ENCODE peak calls at places on chromosomes 1 and 21, in eight cellular contexts. R is nephron progenitor cell, P is WTC11, U is GM12865, F is fibroblast of mammary gland, N is Caco-2, O is PC-9, M is adrenal gland. D is an unnamed sample.

GRCh38 chr1:28127617-28128257 is 39.3 kb upstream of the EYA3 start:
- DNase-seq in R (no peak), M (no peak), F (no peak), O (no peak), P (no peak), N (no peak), U (peak), D (peak)

GRCh38 chr1:110916669-110917306 is 43.8 kb downstream of the CD53 start:
- DNase-seq in O (peak), M (no peak), F (peak), N (no peak), P (no peak), U (peak), R (no peak), D (peak)

GRCh38 chr1:11594222-11594621 is 60.0 kb downstream of the FBXO2 start:
- DNase-seq in U (no peak), N (peak), M (no peak), F (peak), O (no peak), P (peak), R (peak), D (no peak)

GRCh38 chr1:221039616-221040015 is 160.4 kb downstream of the HLX start:
- DNase-seq in R (no peak), N (no peak), F (peak), M (no peak), P (no peak), U (no peak), O (no peak), D (no peak)

GRCh38 chr1:178124115-178124514 is 30.2 kb downstream of the RASAL2 start:
- DNase-seq in F (no peak), R (no peak), U (no peak), O (no peak), N (peak), M (no peak), P (no peak), D (no peak)

GRCh38 chr1:8854270-8854669 is 24.2 kb downstream of the ENO1 start:
- DNase-seq in F (no peak), N (no peak), O (no peak), U (no peak), R (no peak), M (no peak), P (no peak), D (no peak)

GRCh38 chr1:56821462-56821797 is 2.2 kb upstream of the FYB2 start:
- DNase-seq in U (no peak), R (no peak), N (peak), M (no peak), O (no peak), F (no peak), P (no peak), D (no peak)

GRCh38 chr1:47569681-47570470 is 132.0 kb downstream of the FOXD2 start:
- DNase-seq in O (peak), N (peak), M (peak), U (no peak), R (no peak), P (peak), F (peak), D (no peak)

GRCh38 chr1:7642781-7643180 is 128.3 kb upstream of the VAMP3 start:
- DNase-seq in F (no peak), R (no peak), U (no peak), M (no peak), N (no peak), O (no peak), P (no peak), D (no peak)

GRCh38 chr1:200934676-200935245 is 40.1 kb downstream of the INAVA start:
- DNase-seq in P (no peak), U (no peak), O (no peak), F (no peak), R (no peak), M (peak), N (no peak), D (no peak)

GRCh38 chr1:112722601-112723510 is 7.7 kb upstream of the PPM1J start:
- DNase-seq in N (peak), O (no peak), U (no peak), F (peak), P (peak), M (no peak), R (peak), D (no peak)
- TF ChIP-seq CTCF in N (no peak), O (no peak), U (no peak), F (no peak), P (no peak), M (no peak), R (no peak), D (no peak)

DNA sequence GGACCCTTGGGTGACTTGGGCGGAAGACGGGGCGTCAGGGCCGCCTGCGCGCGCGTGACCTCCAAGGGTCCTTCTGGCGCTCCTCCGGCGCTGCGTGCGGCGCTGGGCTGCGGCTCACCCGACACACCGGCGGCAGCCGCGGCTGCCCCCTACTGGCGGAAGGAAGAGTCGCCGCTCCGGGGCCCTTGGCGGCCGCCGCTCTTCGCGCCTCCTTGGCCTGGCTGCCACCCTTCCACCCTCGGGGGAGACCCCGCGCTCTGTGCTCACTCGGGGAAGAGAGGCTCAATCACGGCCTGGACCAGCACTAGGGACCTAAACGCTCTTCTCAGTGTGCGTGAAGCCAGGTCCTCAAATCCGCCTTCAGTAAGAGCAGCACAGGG is 89.7 kb downstream of the DMRTA2 start:
- DNase-seq in R (peak), U (peak), N (no peak), F (peak), O (no peak), P (peak), M (peak), D (peak)
- TF ChIP-seq CTCF in R (peak), U (peak), N (peak), F (peak), O (peak), P (peak), M (peak), D (peak)

GRCh38 chr1:77594366-77595112 is 87.9 kb downstream of the ZZZ3 start:
- DNase-seq in F (no peak), U (peak), O (no peak), M (no peak), N (no peak), R (no peak), P (no peak), D (peak)
- TF ChIP-seq CTCF in F (no peak), U (no peak), O (no peak), M (no peak), N (no peak), R (no peak), P (no peak), D (no peak)

GRCh38 chr1:227905573-227906487 is 41.9 kb downstream of the WNT9A start:
- DNase-seq in P (no peak), F (no peak), R (no peak), U (no peak), N (no peak), O (no peak), M (no peak), D (no peak)
- TF ChIP-seq CTCF in P (no peak), F (no peak), R (no peak), U (no peak), N (no peak), O (no peak), M (no peak), D (no peak)

GRCh38 chr1:87501738-87502137 is 173.1 kb downstream of the LMO4 start:
- DNase-seq in R (no peak), P (no peak), U (no peak), N (no peak), M (no peak), O (no peak), F (peak), D (no peak)
- TF ChIP-seq CTCF in R (no peak), P (no peak), U (no peak), N (no peak), M (no peak), O (no peak), F (peak), D (no peak)

DNA sequence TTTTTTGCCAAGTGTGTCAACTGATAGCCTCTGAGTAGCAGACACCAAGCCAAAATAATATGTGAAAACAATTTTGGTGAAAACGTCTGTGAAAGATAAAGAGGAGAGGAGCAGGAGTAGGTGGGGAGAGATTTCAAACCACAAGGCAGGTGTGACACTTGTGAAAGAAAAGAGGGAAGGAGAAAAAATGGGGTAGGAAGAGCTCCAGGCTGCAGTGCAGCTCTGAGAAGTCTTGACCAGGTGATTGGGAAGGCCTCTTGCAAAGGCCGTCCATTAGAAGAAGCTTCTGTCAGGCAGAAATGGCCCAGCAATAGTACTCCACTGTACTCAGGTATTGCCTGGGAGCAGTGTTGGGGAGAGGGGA is 10.6 kb upstream of the RAVER2 start:
- DNase-seq in M (no peak), P (no peak), O (no peak), N (no peak), R (no peak), U (no peak), F (no peak), D (no peak)
- TF ChIP-seq CTCF in M (no peak), P (no peak), O (no peak), N (no peak), R (no peak), U (no peak), F (no peak), D (no peak)

GRCh38 chr21:33433425-33434114 is 30.4 kb downstream of the IFNGR2 start:
- DNase-seq in R (no peak), P (no peak), O (no peak), N (no peak), U (peak), M (no peak), F (peak), D (no peak)

GRCh38 chr21:33441489-33442477 is 38.0 kb downstream of the TMEM50B start:
- DNase-seq in O (no peak), R (peak), F (peak), P (no peak), M (peak), N (no peak), U (peak), D (peak)

GRCh38 chr21:33433001-33433400 is 29.8 kb downstream of the IFNGR2 start:
- DNase-seq in U (no peak), N (no peak), P (no peak), M (no peak), R (no peak), F (no peak), O (no peak), D (no peak)

GRCh38 chr21:33434770-33435360 is 31.7 kb downstream of the IFNGR2 start:
- DNase-seq in R (no peak), F (peak), N (no peak), U (peak), O (peak), M (no peak), P (no peak), D (peak)

GRCh38 chr21:33437140-33437539 is 33.9 kb downstream of the IFNGR2 start:
- DNase-seq in F (no peak), R (no peak), P (no peak), N (no peak), M (no peak), O (no peak), U (no peak), D (no peak)
- TF ChIP-seq CTCF in F (no peak), R (no peak), P (no peak), N (no peak), M (no peak), O (no peak), U (no peak), D (no peak)

DNA sequence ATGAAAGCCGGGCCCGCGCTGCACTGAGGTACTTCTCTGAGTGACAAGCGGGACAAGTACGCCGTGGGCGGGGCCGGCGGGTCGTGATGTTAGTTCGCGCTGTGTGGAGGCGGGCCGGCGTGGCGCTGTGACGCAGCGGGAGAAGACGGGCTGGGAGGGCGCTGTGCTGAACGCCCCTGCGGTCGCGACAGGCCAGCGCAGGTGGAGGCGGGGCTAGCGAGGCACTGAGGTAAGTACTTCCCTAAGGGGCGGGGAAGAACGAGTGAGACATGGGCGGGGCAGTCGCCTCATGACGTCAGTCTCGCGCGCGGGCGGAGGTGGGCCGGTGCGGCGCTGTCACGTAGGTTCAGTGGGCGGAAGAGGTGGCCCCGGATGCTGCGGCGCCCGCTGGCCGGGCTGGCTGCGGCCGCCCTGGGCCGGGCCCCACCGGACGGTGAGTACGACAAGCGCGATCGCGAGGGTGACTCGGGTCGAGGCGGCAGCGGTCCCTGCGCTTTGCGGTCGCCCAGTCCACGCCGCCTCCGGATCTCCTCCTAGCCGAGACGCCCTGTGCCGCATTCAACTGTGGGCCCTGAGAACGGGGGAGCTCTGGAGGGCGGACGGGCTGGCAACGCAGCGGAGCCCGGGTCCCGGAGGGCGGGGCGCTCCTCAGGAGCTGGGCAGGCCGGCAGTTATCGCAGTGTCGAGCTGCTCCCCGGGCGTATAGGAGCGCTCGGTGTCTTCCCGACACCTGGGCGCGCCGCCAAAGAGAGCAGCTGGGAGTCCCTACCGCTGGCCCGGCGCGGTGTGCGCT is at the start of gene GUK1:
- DNase-seq in O (peak), P (peak), F (peak), N (peak), R (peak), U (peak), M (peak), D (peak)
- TF ChIP-seq CTCF in O (no peak), P (no peak), F (no peak), N (no peak), R (no peak), U (peak), M (peak), D (peak)

GRCh38 chr1:93874025-93874651 is 4.9 kb downstream of the DNTTIP2 start:
- DNase-seq in O (peak), F (peak), M (no peak), R (peak), N (peak), P (no peak), U (peak), D (no peak)
- TF ChIP-seq CTCF in O (peak), F (peak), M (peak), R (peak), N (no peak), P (peak), U (peak), D (peak)

GRCh38 chr1:15584489-15585363 is at the start of gene AGMAT:
- DNase-seq in N (peak), R (peak), M (no peak), U (peak), P (peak), F (peak), O (no peak), D (peak)
- TF ChIP-seq CTCF in N (peak), R (peak), M (peak), U (peak), P (peak), F (peak), O (peak), D (peak)